ENCODE peak calls at places on chromosome 4, in six cellular contexts. S is CD4-positive, CD25-positive, alpha-beta regulatory T cell; F is cardiac muscle cell; X is lower lobe of right lung; L is fibroblast of lung; N is foreskin keratinocyte. K is an unnamed sample. For H3K27me3 and H3K4me1, the result is how much of the 10 kb centered on the place peaks cover.

GRCh38 chr4:158624889-158625478 is 46.7 kb downstream of the C4orf46 start:
- DNase-seq in S (peak), F (peak), X (no peak), L (peak), N (peak), K (peak)

GRCh38 chr4:19944251-19944650 is 307.5 kb upstream of the SLIT2 start:
- DNase-seq in S (no peak), F (no peak), X (no peak), L (no peak), N (peak), K (peak)

GRCh38 chr4:118280501-118281218 is 72.1 kb downstream of the PRSS12 start:
- DNase-seq in S (peak), F (peak), X (no peak), L (peak), N (peak), K (peak)

GRCh38 chr4:23268072-23268771 is 575.5 kb downstream of the GBA3 start:
- DNase-seq in S (no peak), F (no peak), X (no peak), L (no peak), N (no peak), K (no peak)

GRCh38 chr4:104382961-104383360 is 111.7 kb downstream of the CXXC4 start:
- DNase-seq in S (no peak), F (no peak), X (no peak), L (no peak), N (no peak), K (no peak)

GRCh38 chr4:96993528-96993927 is 1149.7 kb downstream of the STPG2 start:
- DNase-seq in S (no peak), F (no peak), X (no peak), L (no peak), N (no peak), K (no peak)

GRCh38 chr4:154838694-154839093 is 57.6 kb downstream of the RBM46 start:
- DNase-seq in S (no peak), F (no peak), X (no peak), L (no peak), N (no peak), K (no peak)

GRCh38 chr4:68490826-68491457 is 43.7 kb downstream of the TMPRSS11E start:
- DNase-seq in S (no peak), F (peak), X (no peak), L (no peak), N (no peak), K (no peak)

GRCh38 chr4:87032884-87033533 is 98.2 kb downstream of the AFF1 start:
- DNase-seq in S (no peak), F (no peak), X (no peak), L (peak), N (no peak), K (peak)

GRCh38 chr4:113653871-113654270 is 107.7 kb downstream of the CAMK2D start:
- DNase-seq in S (no peak), F (no peak), X (no peak), L (no peak), N (no peak), K (no peak)

GRCh38 chr4:156476359-156476758 is 495.2 kb downstream of the PDGFC start:
- DNase-seq in S (no peak), F (no peak), X (no peak), L (peak), N (peak), K (peak)

GRCh38 chr4:37241646-37242045 is 2.9 kb upstream of the NWD2 start:
- DNase-seq in S (no peak), F (no peak), X (no peak), L (no peak), N (no peak), K (no peak)

GRCh38 chr4:37244583-37245390 is at the start of gene NWD2:
- DNase-seq in S (peak), F (peak), X (peak), L (peak), N (peak), K (no peak)

GRCh38 chr4:37243722-37244582 is 591 bp upstream of the NWD2 start:
- DNase-seq in S (peak), F (peak), X (peak), L (peak), N (peak), K (no peak)

GRCh38 chr4:37245391-37245954 is 930 bp downstream of the NWD2 start:
- DNase-seq in S (no peak), F (no peak), X (peak), L (no peak), N (peak), K (no peak)

GRCh38 chr4:37243061-37243460 is 1.5 kb upstream of the NWD2 start:
- DNase-seq in S (no peak), F (no peak), X (no peak), L (no peak), N (no peak), K (no peak)
- H3K27me3 ChIP-seq in S (under half), F (half or more), X (half or more), L (under half), N (half or more), K (under half)

GRCh38 chr4:146329042-146329716 is 114.8 kb downstream of the REELD1 start:
- DNase-seq in S (no peak), F (no peak), X (no peak), L (peak), N (peak), K (peak)
- H3K4me1 ChIP-seq in S (under half), F (under half), X (under half), L (under half), N (under half), K (half or more)

GRCh38 chr4:81030061-81030616 is 369 bp upstream of the BMP3 start:
- DNase-seq in S (no peak), F (no peak), X (no peak), L (no peak), N (no peak), K (no peak)

GRCh38 chr4:81030617-81031388 is at the start of gene BMP3:
- DNase-seq in S (peak), F (peak), X (peak), L (peak), N (peak), K (peak)

GRCh38 chr4:81031389-81032173 is 1.1 kb downstream of the BMP3 start:
- DNase-seq in S (no peak), F (no peak), X (peak), L (no peak), N (no peak), K (no peak)

GRCh38 chr4:81032805-81033684 is 2.5 kb downstream of the BMP3 start:
- DNase-seq in S (no peak), F (no peak), X (no peak), L (no peak), N (no peak), K (peak)

DNA sequence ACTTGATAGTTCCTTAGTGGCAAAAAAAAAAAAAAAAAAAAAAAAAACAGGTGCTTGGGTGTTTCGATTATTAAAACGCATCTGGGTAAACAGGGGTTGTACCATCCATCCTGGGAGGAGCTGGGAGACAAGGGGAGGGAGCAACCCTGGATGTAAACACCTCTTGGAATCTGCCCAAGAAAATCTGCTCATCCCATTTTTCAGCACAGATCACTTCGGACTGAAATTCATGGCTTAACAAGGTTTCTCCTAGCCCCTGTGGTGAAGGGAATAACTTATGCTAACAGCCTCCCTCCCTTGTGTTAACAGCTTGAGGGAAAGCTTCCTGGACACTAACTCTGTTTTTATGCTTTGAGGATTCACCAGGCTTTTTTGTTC is 1.7 kb downstream of the BMP3 start:
- DNase-seq in S (no peak), F (no peak), X (no peak), L (no peak), N (no peak), K (peak)
- H3K27me3 ChIP-seq in S (under half), F (half or more), X (under half), L (under half), N (half or more), K (under half)

GRCh38 chr4:10184051-10184450 is 67.5 kb upstream of the WDR1 start:
- DNase-seq in S (no peak), F (no peak), X (no peak), L (no peak), N (no peak), K (no peak)
- H3K4me1 ChIP-seq in S (under half), F (under half), X (under half), L (under half), N (under half), K (under half)